ENCODE peak calls at places on chromosomes 12 and 14, in six cellular contexts. F is esophagus squamous epithelium, T is pancreas, C is heart left ventricle, J is mammary epithelial cell, O is transverse colon. N is an unnamed sample.

GRCh38 chr14:87049886-87050820 is 942.8 kb downstream of the GALC start:
- DNase-seq in T (no peak), O (no peak), J (peak; percentile 75), C (no peak), F (no peak), N (no peak)

GRCh38 chr12:49933793-49934192 is 16.7 kb upstream of the AQP2 start:
- DNase-seq in J (no peak), F (no peak), C (no peak), O (no peak), T (no peak), N (no peak)

GRCh38 chr12:130559806-130560205 is 156.3 kb downstream of the RIMBP2 start:
- DNase-seq in T (no peak), C (no peak), J (no peak), F (no peak), O (peak; percentile 25), N (no peak)

GRCh38 chr14:19801118-19801464 is 2.5 kb upstream of the OR4N2 start:
- DNase-seq in J (no peak), O (no peak), F (no peak), T (no peak), C (no peak), N (no peak)

GRCh38 chr14:31268216-31268615 is 60.6 kb upstream of the HECTD1 start:
- DNase-seq in T (no peak), C (no peak), O (no peak), J (no peak), F (no peak), N (no peak)

GRCh38 chr14:100638211-100638855 is 51.1 kb upstream of the BEGAIN start:
- DNase-seq in T (no peak), C (no peak), J (no peak), F (no peak), O (no peak), N (no peak)

GRCh38 chr12:22684124-22684523 is 59.2 kb downstream of the ETNK1 start:
- DNase-seq in T (no peak), J (no peak), O (no peak), C (no peak), F (no peak), N (no peak)

GRCh38 chr14:99273724-99274345 is 1.8 kb upstream of the BCL11B start:
- DNase-seq in T (no peak), C (no peak), O (peak; percentile 69), F (no peak), J (peak; percentile 40), N (no peak)

GRCh38 chr12:3795800-3796133 is 42.9 kb upstream of the CRACR2A start:
- DNase-seq in F (no peak), C (no peak), J (no peak), O (no peak), T (no peak), N (no peak)

GRCh38 chr12:3791475-3791874 is 38.6 kb upstream of the CRACR2A start:
- DNase-seq in T (no peak), J (no peak), O (no peak), F (no peak), C (no peak), N (no peak)

GRCh38 chr12:3795096-3795799 is 42.3 kb upstream of the CRACR2A start:
- DNase-seq in T (no peak), O (no peak), J (no peak), C (no peak), F (no peak), N (no peak)

GRCh38 chr12:3789838-3790237 is 36.9 kb upstream of the CRACR2A start:
- DNase-seq in F (no peak), J (no peak), C (no peak), T (no peak), O (no peak), N (no peak)

DNA sequence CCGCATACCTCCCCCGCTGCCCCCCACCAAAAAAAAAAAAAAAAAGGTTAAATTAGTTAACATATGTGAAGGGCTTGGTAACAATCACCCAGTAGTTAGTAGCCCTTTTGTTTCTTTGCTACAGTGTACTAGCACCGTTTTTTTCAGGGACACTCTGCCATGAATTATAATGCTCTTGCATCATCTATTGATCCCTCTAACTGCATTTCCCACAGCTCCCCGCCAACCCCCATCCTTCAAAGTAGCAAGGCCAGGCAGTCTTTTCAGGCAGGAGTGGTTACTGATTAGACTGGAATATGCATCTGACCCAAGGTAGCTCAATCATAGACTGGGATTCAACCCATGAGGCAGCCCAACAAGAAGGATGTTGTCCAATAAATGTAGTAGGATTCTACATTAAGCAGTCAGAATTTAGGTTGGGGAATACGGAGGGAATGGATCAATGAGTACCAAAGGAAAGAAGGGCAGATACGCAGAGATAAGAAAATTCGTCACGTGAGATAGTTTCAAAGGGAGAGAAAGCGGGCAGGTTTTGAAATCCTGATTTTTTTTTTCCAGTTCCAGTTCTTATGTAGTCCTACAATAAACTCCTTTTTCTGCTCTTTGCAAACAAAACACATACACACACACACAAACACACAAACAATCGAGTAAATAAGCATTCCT is 39.8 kb upstream of the CRACR2A start:
- DNase-seq in T (no peak), O (no peak), F (no peak), J (no peak), C (no peak), N (no peak)
- TF ChIP-seq CTCF in T (no peak), O (no peak), F (no peak), J (no peak), C (no peak), N (no peak)

GRCh38 chr14:96975116-96975515 is 177.9 kb downstream of the VRK1 start:
- DNase-seq in O (no peak), J (no peak), C (no peak), T (no peak), F (no peak), N (no peak)
- H3K27me3 ChIP-seq in O (peaks cover 7% of the 10 kb centered on the region), J (no peaks in the 10 kb centered on the region), C (no peaks in the 10 kb centered on the region), T (no peaks in the 10 kb centered on the region), F (no peaks in the 10 kb centered on the region), N (no peaks in the 10 kb centered on the region)

DNA sequence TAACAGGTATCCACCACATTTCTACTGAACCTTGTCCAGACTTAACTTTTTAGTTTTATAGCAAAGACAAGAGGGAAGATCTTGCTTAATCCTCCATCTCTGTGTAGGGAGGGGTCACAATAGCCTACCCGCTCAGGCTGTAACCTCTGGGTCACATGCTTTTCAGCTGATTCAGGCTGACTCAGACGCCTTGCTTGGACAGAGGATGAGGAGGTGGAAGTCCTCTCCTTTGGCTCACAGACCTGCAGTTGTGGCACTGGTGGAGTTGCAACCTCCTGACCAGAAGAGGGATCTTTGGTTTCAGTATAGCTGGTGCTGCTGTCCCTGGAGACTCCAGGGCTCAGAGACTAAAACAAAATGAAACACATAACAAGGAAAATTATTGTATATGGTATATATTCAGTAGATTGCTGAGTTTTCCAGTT is 16.2 kb downstream of the ACIN1 start:
- DNase-seq in O (peak; percentile 69), F (no peak), C (no peak), T (no peak), J (peak; percentile 94), N (peak; percentile 78)
- TF ChIP-seq CTCF in O (no peak), F (no peak), C (no peak), T (no peak), J (no peak), N (no peak)

DNA sequence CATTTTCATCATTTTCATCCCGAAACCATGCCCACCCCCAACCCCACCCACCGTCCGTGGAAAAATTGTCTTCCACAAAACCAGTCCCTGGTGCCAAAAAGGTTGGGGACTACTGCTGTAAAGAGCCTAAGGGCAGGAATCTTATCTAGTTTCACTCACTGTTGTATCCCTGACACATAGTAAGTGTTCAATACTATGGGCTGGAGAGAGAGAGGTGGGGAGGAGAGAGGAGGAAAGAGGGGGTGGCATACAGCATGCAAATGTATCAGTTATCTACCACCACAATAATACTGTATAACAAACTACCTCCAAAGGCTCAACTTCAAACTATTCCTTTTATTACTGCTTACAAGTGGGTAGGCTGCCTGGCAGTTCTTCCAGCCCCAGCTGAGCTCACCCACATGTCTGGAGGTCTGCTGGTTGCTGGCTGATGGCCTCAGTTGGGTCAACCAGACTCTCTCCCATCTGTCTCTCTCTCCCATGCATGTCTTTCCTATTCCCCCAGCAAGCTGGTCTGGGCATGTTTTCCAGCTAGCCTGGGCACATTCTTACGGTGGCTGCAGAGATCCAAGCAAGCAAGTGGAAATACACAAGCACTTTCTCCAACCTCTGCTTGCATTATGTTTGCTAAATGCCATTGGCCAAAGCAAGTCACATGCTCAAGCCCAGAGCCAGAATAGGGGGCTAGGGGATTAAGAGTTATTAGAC is 31.7 kb upstream of the FICD start:
- DNase-seq in O (no peak), F (no peak), J (peak; percentile 69), C (no peak), T (no peak), N (no peak)
- H3K27me3 ChIP-seq in O (peaks cover 3% of the 10 kb centered on the region), F (peaks cover 37% of the 10 kb centered on the region), J (no peaks in the 10 kb centered on the region), C (peaks cover 19% of the 10 kb centered on the region), T (no peaks in the 10 kb centered on the region), N (no peaks in the 10 kb centered on the region)

GRCh38 chr14:22124071-22124613 is 450.5 kb upstream of the OR4E1 start:
- DNase-seq in C (no peak), O (no peak), J (no peak), F (no peak), T (no peak), N (no peak)

GRCh38 chr14:22118894-22119477 is 445.4 kb upstream of the OR4E1 start:
- DNase-seq in O (no peak), J (peak; percentile 23), C (no peak), F (no peak), T (no peak), N (no peak)

GRCh38 chr14:22123188-22123560 is 449.6 kb upstream of the OR4E1 start:
- DNase-seq in O (no peak), T (no peak), C (no peak), F (no peak), J (peak; percentile 32), N (no peak)

DNA sequence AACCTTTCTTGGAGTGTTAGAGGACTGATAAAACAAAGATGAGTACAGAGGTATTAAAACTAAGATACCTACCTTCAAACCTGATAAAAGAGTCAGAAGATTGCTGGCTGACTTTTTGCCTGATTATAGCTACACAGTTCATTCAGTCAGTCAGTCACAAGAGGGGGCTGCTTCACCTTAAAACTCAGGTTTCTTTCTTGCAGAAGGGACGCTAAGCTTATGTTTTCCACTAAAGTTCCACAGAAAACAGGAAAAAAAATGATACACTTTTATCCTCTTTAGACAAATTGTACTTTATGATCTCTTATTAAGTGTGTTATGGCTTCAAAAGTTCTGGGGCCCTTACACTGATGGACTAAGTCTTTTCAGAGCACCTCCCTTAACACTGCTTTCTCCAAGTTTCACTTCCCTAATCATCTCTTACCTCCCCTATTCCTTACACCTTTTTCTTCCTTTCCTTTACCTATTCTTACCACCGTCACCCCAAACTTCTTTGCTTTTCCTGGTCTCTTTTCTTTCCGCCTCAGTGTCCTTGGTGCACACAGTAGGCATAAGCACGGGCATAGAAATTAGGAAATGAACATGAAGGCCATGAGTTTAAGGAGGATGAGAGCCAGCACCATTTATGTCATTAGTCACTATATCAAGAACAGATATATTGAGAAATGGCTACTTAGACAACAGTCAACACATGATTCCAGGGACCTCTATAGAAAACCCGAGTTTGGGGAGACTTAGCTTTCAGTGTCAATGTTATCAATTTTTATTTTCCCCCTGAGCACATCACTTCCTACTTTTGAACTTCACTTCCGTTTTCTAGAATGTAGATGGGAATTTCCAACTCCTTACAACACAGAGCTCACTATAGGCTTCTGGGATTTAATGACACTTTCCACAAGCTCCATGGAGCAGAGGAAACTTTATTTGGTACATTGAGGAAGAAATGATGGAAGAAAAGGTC is 448.9 kb upstream of the OR4E1 start:
- DNase-seq in J (peak; percentile 24), C (no peak), F (no peak), T (no peak), O (peak; percentile 17), N (no peak)
- TF ChIP-seq CTCF in J (peak; percentile 53), C (no peak), F (no peak), T (no peak), O (peak; percentile 34), N (no peak)